ENCODE peak calls at places on chromosomes 3 and 15, in four cellular contexts. One of them, this sample, is unnamed.
A peak's percentile ranks its signal among the peaks of the same experiment; 100 is the strongest.

GRCh38 chr3:51691949-51692348 is 14.9 kb upstream of the GRM2 start:
- DNase-seq in psoas muscle: no peak
- DNase-seq in prostate gland: no peak
- DNase-seq in fibroblast of lung: no peak
- DNase-seq in this sample: no peak

GRCh38 chr3:13451301-13451673 is 28.8 kb upstream of the HDAC11 start:
- DNase-seq in prostate gland: peak; percentile 14
- DNase-seq in psoas muscle: no peak
- DNase-seq in fibroblast of lung: peak; percentile 46
- DNase-seq in this sample: peak; percentile 67

GRCh38 chr3:70973558-70973957 is 610.0 kb downstream of the FOXP1 start:
- DNase-seq in fibroblast of lung: peak; percentile 85
- DNase-seq in prostate gland: no peak
- DNase-seq in psoas muscle: no peak
- DNase-seq in this sample: peak; percentile 81

GRCh38 chr3:116579843-116580242 is 129.7 kb upstream of the TUSC7 start:
- DNase-seq in psoas muscle: no peak
- DNase-seq in prostate gland: no peak
- DNase-seq in fibroblast of lung: peak; percentile 10
- DNase-seq in this sample: peak; percentile 25

GRCh38 chr3:109927726-109928125 is 590.4 kb upstream of the DPPA4 start:
- DNase-seq in fibroblast of lung: peak; percentile 22
- DNase-seq in psoas muscle: no peak
- DNase-seq in prostate gland: no peak
- DNase-seq in this sample: no peak

GRCh38 chr15:68195336-68196112 is 9.6 kb downstream of the CALML4 start:
- DNase-seq in prostate gland: no peak
- DNase-seq in fibroblast of lung: no peak
- DNase-seq in psoas muscle: no peak
- DNase-seq in this sample: no peak

GRCh38 chr3:31189971-31190370 is 295.5 kb upstream of the GADL1 start:
- DNase-seq in prostate gland: no peak
- DNase-seq in fibroblast of lung: no peak
- DNase-seq in psoas muscle: no peak
- DNase-seq in this sample: no peak

GRCh38 chr3:148254402-148254801 is 443.3 kb upstream of the AGTR1 start:
- DNase-seq in prostate gland: no peak
- DNase-seq in psoas muscle: no peak
- DNase-seq in fibroblast of lung: no peak
- DNase-seq in this sample: no peak

GRCh38 chr3:182911782-182912111 is 68.6 kb downstream of the DCUN1D1 start:
- DNase-seq in prostate gland: no peak
- DNase-seq in psoas muscle: no peak
- DNase-seq in fibroblast of lung: peak; percentile 19
- DNase-seq in this sample: peak; percentile 77

GRCh38 chr3:197154-197855 is 742 bp downstream of the CHL1 start:
- DNase-seq in prostate gland: no peak
- DNase-seq in psoas muscle: peak; percentile 24
- DNase-seq in fibroblast of lung: no peak
- DNase-seq in this sample: no peak

GRCh38 chr15:55734641-55735040 is 8.3 kb downstream of the PRTG start:
- DNase-seq in psoas muscle: no peak
- DNase-seq in prostate gland: no peak
- DNase-seq in fibroblast of lung: no peak
- DNase-seq in this sample: no peak

GRCh38 chr15:94306700-94307650 is 75.6 kb downstream of the MCTP2 start:
- DNase-seq in psoas muscle: no peak
- DNase-seq in prostate gland: no peak
- DNase-seq in fibroblast of lung: peak; percentile 83
- DNase-seq in this sample: peak; percentile 73

DNA sequence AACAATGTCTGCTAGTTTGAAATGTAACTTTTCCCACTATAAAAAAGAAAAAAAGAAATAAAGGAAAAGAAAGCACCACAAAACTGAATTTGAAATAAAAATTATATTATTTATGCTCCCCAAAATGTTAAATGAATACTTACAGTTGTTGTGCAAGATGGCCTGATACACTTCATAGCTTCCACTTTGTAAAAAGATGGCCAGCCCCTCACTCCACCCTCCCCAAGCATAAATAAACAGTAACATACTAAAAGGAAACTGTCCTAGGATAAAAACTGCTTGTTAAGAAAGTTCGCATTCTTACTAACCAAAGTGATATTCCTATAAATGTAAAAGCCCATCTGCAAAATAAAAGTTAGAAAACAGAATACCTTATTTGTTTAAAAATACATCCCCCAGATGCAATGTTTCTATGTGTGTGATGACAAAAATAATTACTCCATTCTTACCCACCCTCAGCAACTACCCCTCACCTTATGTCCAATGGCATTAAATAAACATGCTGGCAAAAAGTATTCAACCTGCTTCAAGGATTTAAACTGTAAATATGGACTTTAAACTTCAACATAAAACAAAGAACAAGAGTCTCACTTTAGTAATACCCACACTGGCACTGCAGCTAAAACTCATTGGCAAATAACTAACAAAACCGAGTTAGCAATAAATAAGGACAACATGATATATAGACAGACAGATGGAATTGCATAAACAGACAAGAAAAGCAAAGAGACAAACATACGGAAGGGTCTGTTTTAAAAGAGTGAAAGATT is 47.8 kb downstream of the ZBTB20 start:
- DNase-seq in psoas muscle: no peak
- DNase-seq in prostate gland: no peak
- DNase-seq in fibroblast of lung: peak; percentile 7
- DNase-seq in this sample: no peak
- H3K4me3 ChIP-seq in psoas muscle: peak overlapping the region; percentile 68
- H3K4me3 ChIP-seq in prostate gland: peak overlapping the region; percentile 35
- H3K4me3 ChIP-seq in fibroblast of lung: peak overlapping the region; percentile 51
- H3K4me3 ChIP-seq in this sample: no peak overlapping the region

GRCh38 chr15:100653608-100654007 is 51.2 kb downstream of the ASB7 start:
- DNase-seq in psoas muscle: no peak
- DNase-seq in prostate gland: no peak
- DNase-seq in fibroblast of lung: no peak
- DNase-seq in this sample: no peak

GRCh38 chr15:100651253-100651652 is 48.9 kb downstream of the ASB7 start:
- DNase-seq in prostate gland: no peak
- DNase-seq in fibroblast of lung: peak; percentile 30
- DNase-seq in psoas muscle: no peak
- DNase-seq in this sample: no peak

GRCh38 chr15:100650685-100651084 is 48.3 kb downstream of the ASB7 start:
- DNase-seq in psoas muscle: no peak
- DNase-seq in fibroblast of lung: no peak
- DNase-seq in prostate gland: no peak
- DNase-seq in this sample: peak; percentile 18
- TF ChIP-seq CTCF in psoas muscle: no peak
- TF ChIP-seq CTCF in fibroblast of lung: no peak
- TF ChIP-seq CTCF in prostate gland: no peak
- TF ChIP-seq CTCF in this sample: peak; percentile 31

DNA sequence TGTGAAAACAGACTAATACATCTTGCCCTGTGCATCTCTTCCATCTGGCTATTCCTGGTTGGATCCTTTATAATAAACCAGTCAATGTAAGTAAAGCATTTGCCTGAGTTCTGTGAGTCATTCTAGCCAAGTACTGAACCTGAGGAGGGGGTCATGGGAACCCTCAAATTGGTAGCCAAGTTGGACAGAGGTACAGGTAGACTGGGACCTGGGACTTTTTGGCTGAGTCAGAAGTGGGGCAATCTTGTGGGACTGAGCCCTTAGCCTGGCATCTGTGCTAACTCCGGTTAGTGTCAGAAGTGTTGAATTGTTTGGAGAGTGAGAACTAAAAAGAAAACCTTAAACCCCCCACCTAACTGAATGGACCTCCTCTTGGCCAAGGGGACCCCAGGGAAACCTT is 21.0 kb upstream of the LIMD1 start:
- DNase-seq in prostate gland: no peak
- DNase-seq in psoas muscle: no peak
- DNase-seq in fibroblast of lung: no peak
- DNase-seq in this sample: no peak
- H3K4me3 ChIP-seq in prostate gland: no peak overlapping the region
- H3K4me3 ChIP-seq in psoas muscle: no peak overlapping the region
- H3K4me3 ChIP-seq in fibroblast of lung: no peak overlapping the region
- H3K4me3 ChIP-seq in this sample: no peak overlapping the region

DNA sequence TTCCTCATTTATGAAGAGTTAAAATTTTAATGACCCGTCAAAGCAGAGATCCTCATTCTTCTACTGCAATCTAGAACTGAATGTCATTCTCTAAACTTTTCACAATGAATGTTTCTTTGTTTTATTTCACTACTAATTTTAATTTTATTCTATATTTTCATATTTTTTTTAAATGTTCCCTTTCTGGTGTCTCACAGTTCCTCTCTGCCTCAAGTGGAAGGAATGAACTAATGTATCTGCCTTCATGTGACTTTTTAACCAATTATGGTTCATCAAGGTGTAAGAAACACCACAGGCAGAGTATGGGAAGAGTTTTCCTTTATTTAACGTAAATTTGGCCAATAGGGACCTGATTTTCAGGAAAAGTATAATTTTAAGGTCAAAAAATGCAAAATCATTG is 441.7 kb downstream of the EPHA6 start:
- DNase-seq in prostate gland: no peak
- DNase-seq in fibroblast of lung: no peak
- DNase-seq in psoas muscle: no peak
- DNase-seq in this sample: peak; percentile 5
- TF ChIP-seq CTCF in prostate gland: no peak
- TF ChIP-seq CTCF in fibroblast of lung: no peak
- TF ChIP-seq CTCF in psoas muscle: no peak
- TF ChIP-seq CTCF in this sample: peak; percentile 37

DNA sequence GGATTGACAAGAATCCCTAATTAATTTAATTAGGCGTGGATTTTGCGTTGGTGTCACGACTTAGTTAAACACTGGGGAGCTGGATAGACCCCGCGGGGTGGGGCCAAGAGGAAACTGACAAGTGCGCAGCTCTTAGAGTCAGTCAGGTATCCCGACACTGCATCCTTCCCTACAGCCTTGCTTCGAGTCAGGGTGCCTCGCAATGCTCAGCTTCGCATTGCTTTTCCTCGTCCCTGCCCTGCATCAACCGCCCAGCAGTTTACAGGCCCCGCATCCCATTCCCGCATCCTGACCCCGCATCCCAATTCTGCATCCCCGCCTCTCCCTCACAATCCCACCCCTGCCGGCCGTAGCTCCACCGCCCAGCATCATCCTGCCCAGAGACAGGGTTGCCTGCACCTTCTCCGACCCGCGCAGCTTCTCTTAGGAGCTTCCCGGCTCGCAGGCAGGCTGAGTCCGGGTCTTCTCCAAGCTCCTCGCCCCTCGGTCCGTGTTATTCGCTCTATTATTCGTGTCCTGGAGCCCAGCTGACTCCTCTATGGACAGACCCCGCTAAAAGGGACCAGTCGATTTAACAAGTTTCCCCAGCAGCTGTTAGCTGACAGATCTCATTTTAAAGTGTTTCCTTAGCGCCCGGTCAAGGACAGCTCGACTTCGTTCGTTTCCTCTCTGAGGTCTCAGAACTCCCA is 697 bp upstream of the SHOX2 start:
- DNase-seq in psoas muscle: no peak
- DNase-seq in fibroblast of lung: no peak
- DNase-seq in prostate gland: no peak
- DNase-seq in this sample: no peak
- H3K4me3 ChIP-seq in psoas muscle: peak overlapping the region; percentile 60
- H3K4me3 ChIP-seq in fibroblast of lung: peak overlapping the region; percentile 1
- H3K4me3 ChIP-seq in prostate gland: no peak overlapping the region
- H3K4me3 ChIP-seq in this sample: no peak overlapping the region